ENCODE peak calls at places on chromosomes 13 and 19, in four cellular contexts. One of them, this sample, is unnamed.
A peak's percentile ranks its signal among the peaks of the same experiment; 100 is the strongest.

GRCh38 chr13:75223981-75224742 is 257.8 kb downstream of the TBC1D4 start:
- DNase-seq in H1: no peak
- DNase-seq in SK-N-SH: no peak
- DNase-seq in K562: no peak
- DNase-seq in this sample: no peak

GRCh38 chr13:75417006-75417384 is 65.0 kb downstream of the TBC1D4 start:
- DNase-seq in SK-N-SH: no peak
- DNase-seq in K562: no peak
- DNase-seq in H1: no peak
- DNase-seq in this sample: no peak

GRCh38 chr13:38814331-38814730 is 127.5 kb downstream of the FREM2 start:
- DNase-seq in SK-N-SH: no peak
- DNase-seq in K562: no peak
- DNase-seq in H1: no peak
- DNase-seq in this sample: no peak

GRCh38 chr13:51148223-51148951 is 37.3 kb upstream of the C13orf42 start:
- DNase-seq in H1: peak; percentile 87
- DNase-seq in K562: no peak
- DNase-seq in SK-N-SH: peak; percentile 27
- DNase-seq in this sample: no peak

GRCh38 chr13:44575741-44576395 is at the start of gene TSC22D1:
- DNase-seq in SK-N-SH: peak; percentile 54
- DNase-seq in K562: no peak
- DNase-seq in H1: no peak
- DNase-seq in this sample: no peak

GRCh38 chr19:13053761-13054604 is 48.7 kb downstream of the LYL1 start:
- DNase-seq in K562: no peak
- DNase-seq in H1: no peak
- DNase-seq in SK-N-SH: peak; percentile 73
- DNase-seq in this sample: no peak

GRCh38 chr19:6720369-6721112 is at the start of gene C3:
- DNase-seq in H1: no peak
- DNase-seq in K562: no peak
- DNase-seq in SK-N-SH: no peak
- DNase-seq in this sample: no peak

GRCh38 chr13:33208290-33208990 is 77.1 kb downstream of the STARD13 start:
- DNase-seq in H1: no peak
- DNase-seq in K562: no peak
- DNase-seq in SK-N-SH: no peak
- DNase-seq in this sample: no peak

GRCh38 chr19:14370169-14370998 is 10.9 kb upstream of the ADGRE5 start:
- DNase-seq in H1: no peak
- DNase-seq in SK-N-SH: no peak
- DNase-seq in K562: peak; percentile 9
- DNase-seq in this sample: no peak

GRCh38 chr19:10388957-10389356 is 8.6 kb upstream of the TYK2 start:
- DNase-seq in K562: peak; percentile 63
- DNase-seq in H1: peak; percentile 77
- DNase-seq in SK-N-SH: peak; percentile 76
- DNase-seq in this sample: peak; percentile 84

DNA sequence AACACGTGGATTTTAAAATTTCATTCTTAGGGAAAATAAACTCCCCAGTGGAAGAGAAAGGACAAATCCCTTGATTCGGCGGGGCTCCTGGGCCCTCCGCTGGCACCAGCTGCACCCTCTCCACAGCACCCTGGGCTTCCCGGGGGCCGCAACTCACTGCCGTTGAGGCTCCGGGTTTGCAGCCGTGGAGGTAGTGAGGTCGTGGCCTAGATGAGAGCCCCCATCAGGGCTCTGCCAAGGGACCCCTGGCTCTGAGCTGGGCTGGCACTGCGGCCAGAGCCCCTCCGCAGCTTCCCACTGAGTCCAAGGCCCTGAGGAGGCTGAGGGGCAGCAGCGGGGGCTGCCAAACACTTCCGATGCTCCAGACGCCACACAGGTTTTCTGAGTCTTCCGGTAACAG is 133.7 kb upstream of the MCF2L start:
- DNase-seq in K562: no peak
- DNase-seq in H1: no peak
- DNase-seq in SK-N-SH: no peak
- DNase-seq in this sample: no peak
- TF ChIP-seq YY1 in K562: no peak
- TF ChIP-seq YY1 in H1: no peak
- TF ChIP-seq YY1 in SK-N-SH: no peak
- TF ChIP-seq YY1 in this sample: no peak

GRCh38 chr13:53953205-53953604 is 924.6 kb downstream of the OLFM4 start:
- DNase-seq in H1: no peak
- DNase-seq in K562: no peak
- DNase-seq in SK-N-SH: no peak
- DNase-seq in this sample: no peak
- TF ChIP-seq YY1 in H1: no peak
- TF ChIP-seq YY1 in K562: no peak
- TF ChIP-seq YY1 in SK-N-SH: no peak
- TF ChIP-seq YY1 in this sample: no peak

GRCh38 chr19:2149980-2150793 is 1.2 kb downstream of the AP3D1 start:
- DNase-seq in K562: peak; percentile 50
- DNase-seq in SK-N-SH: peak; percentile 44
- DNase-seq in H1: no peak
- DNase-seq in this sample: no peak
- TF ChIP-seq YY1 in K562: no peak
- TF ChIP-seq YY1 in SK-N-SH: no peak
- TF ChIP-seq YY1 in H1: no peak
- TF ChIP-seq YY1 in this sample: no peak

DNA sequence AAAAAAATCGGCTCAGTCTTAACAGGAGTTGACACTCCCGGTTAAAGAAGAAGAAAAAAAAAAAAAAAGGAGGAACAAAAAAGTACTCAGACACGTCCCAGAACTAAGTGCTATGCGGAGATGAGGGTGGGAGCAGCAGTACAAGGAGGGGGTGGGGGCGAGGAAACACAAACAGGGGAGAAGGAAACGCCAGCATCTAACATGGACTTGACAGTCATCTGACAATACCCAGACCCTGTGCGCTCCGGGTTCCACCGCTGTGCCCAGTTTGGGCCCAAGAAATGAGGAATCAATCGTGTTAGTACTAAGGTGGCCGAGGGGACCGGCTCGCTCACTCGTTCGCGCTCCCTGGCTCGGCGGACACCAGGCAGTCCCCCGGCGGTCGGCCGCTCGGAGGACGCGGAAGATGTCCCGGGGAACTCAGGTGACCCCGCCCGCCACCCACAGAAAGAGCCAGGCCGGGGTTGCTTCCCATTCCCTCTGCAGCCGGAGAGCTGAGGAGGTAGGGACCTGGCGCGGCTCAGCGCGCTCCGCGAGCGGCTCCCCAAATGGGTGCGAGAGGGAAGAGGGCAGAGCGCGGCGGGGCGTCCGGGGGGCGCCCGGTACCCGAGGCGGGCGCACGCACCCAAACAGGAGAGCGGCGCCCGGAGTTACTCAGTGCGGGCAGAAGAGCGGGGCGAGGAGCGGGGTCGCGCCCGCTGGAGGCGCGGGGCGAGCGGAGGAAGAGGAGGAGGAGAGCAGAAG is 648 bp downstream of the TSHZ3 start:
- DNase-seq in SK-N-SH: peak; percentile 56
- DNase-seq in H1: no peak
- DNase-seq in K562: no peak
- DNase-seq in this sample: no peak
- TF ChIP-seq YY1 in SK-N-SH: no peak
- TF ChIP-seq YY1 in H1: no peak
- TF ChIP-seq YY1 in K562: no peak
- TF ChIP-seq YY1 in this sample: no peak

GRCh38 chr13:114152831-114153371 is 20.5 kb upstream of the RASA3 start:
- DNase-seq in SK-N-SH: no peak
- DNase-seq in H1: no peak
- DNase-seq in K562: no peak
- DNase-seq in this sample: no peak

GRCh38 chr13:114153485-114154080 is 21.2 kb upstream of the RASA3 start:
- DNase-seq in SK-N-SH: no peak
- DNase-seq in K562: no peak
- DNase-seq in H1: no peak
- DNase-seq in this sample: no peak

GRCh38 chr13:114155923-114156883 is 22.9 kb upstream of the CFAP97D2 start:
- DNase-seq in H1: no peak
- DNase-seq in SK-N-SH: no peak
- DNase-seq in K562: no peak
- DNase-seq in this sample: no peak

GRCh38 chr13:114155320-114155719 is 22.9 kb upstream of the RASA3 start:
- DNase-seq in K562: no peak
- DNase-seq in SK-N-SH: no peak
- DNase-seq in H1: no peak
- DNase-seq in this sample: no peak

GRCh38 chr13:114154476-114154875 is 22.1 kb upstream of the RASA3 start:
- DNase-seq in SK-N-SH: no peak
- DNase-seq in K562: no peak
- DNase-seq in H1: no peak
- DNase-seq in this sample: no peak
- TF ChIP-seq YY1 in SK-N-SH: no peak
- TF ChIP-seq YY1 in K562: no peak
- TF ChIP-seq YY1 in H1: no peak
- TF ChIP-seq YY1 in this sample: no peak

This sample was measured in NT2/D1.